ENCODE peak calls at places on chromosomes 16 and 17, in six cellular contexts. H is BJ, C is GM10248, D is progenitor cell of endocrine pancreas, T is AG04450, M is neural crest cell. V is an unnamed sample.

GRCh38 chr17:40648326-40648968 is 829 bp upstream of the SMARCE1 start:
- DNase-seq in H (no peak), C (no peak), D (no peak), T (no peak), M (peak; percentile 10), V (peak; percentile 7)

GRCh38 chr17:62749926-62750325 is 58.2 kb downstream of the MARCHF10 start:
- DNase-seq in H (no peak), C (no peak), D (no peak), T (no peak), M (no peak), V (no peak)

GRCh38 chr17:77318491-77319210 is 177.9 kb downstream of the SEC14L1 start:
- DNase-seq in H (no peak), C (no peak), D (no peak), T (no peak), M (no peak), V (no peak)

GRCh38 chr16:72853575-72853974 is 194.4 kb downstream of the ZFHX3 start:
- DNase-seq in H (no peak), C (no peak), D (no peak), T (no peak), M (no peak), V (no peak)

GRCh38 chr17:59331929-59332889 is 754 bp downstream of the YPEL2 start:
- DNase-seq in H (no peak), C (peak; percentile 50), D (peak; percentile 24), T (no peak), M (no peak), V (no peak)

GRCh38 chr17:39787743-39788484 is 50.2 kb downstream of the GRB7 start:
- DNase-seq in H (no peak), C (no peak), D (no peak), T (no peak), M (no peak), V (no peak)

GRCh38 chr17:35170968-35171771 is 23.0 kb downstream of the SLC35G3 start:
- DNase-seq in H (no peak), C (peak; percentile 53), D (no peak), T (no peak), M (no peak), V (peak; percentile 45)

GRCh38 chr16:81505011-81505660 is 60.5 kb downstream of the CMIP start:
- DNase-seq in H (no peak), C (peak; percentile 83), D (no peak), T (no peak), M (no peak), V (no peak)

GRCh38 chr16:85200471-85201278 is 88.4 kb upstream of the CIBAR2 start:
- DNase-seq in H (no peak), C (no peak), D (no peak), T (no peak), M (no peak), V (no peak)

GRCh38 chr16:10465821-10466220 is 80.0 kb downstream of the ATF7IP2 start:
- DNase-seq in H (no peak), C (no peak), D (no peak), T (no peak), M (no peak), V (no peak)

GRCh38 chr17:35896011-35896587 is 15.9 kb upstream of the CCL5 start:
- DNase-seq in H (no peak), C (peak; percentile 47), D (no peak), T (no peak), M (no peak), V (no peak)

GRCh38 chr17:83073389-83074063 is 5.9 kb upstream of the METRNL start:
- DNase-seq in H (no peak), C (no peak), D (no peak), T (no peak), M (no peak), V (no peak)

GRCh38 chr17:72558971-72559476 is 438.2 kb downstream of the SOX9 start:
- DNase-seq in H (no peak), C (no peak), D (no peak), T (no peak), M (no peak), V (no peak)

GRCh38 chr16:85548375-85548774 is 64.7 kb upstream of the GSE1 start:
- DNase-seq in H (no peak), C (no peak), D (no peak), T (no peak), M (no peak), V (no peak)

GRCh38 chr17:78105551-78105950 is 23.0 kb downstream of the TMC6 start:
- DNase-seq in H (no peak), C (no peak), D (no peak), T (no peak), M (no peak), V (no peak)

GRCh38 chr17:64546716-64547115 is 39.9 kb downstream of the CEP95 start:
- DNase-seq in H (no peak), C (no peak), D (no peak), T (no peak), M (no peak), V (no peak)

GRCh38 chr17:34307110-34307509 is 12.1 kb upstream of the CCL8 start:
- DNase-seq in H (no peak), C (no peak), D (no peak), T (no peak), M (no peak), V (no peak)

GRCh38 chr17:20721151-20721550 is 141.6 kb downstream of the CDRT15L2 start:
- DNase-seq in H (no peak), C (no peak), D (no peak), T (no peak), M (no peak), V (no peak)

GRCh38 chr17:19361326-19361725 is 1.2 kb downstream of the B9D1 start:
- DNase-seq in H (no peak), C (no peak), D (no peak), T (no peak), M (no peak), V (no peak)

GRCh38 chr17:4588391-4588790 is 4.1 kb downstream of the SMTNL2 start:
- DNase-seq in H (no peak), C (no peak), D (no peak), T (no peak), M (no peak), V (no peak)

GRCh38 chr17:42221886-42222745 is 27.8 kb upstream of the GHDC start:
- DNase-seq in H (no peak), C (peak; percentile 72), D (no peak), T (peak; percentile 13), M (peak; percentile 22), V (peak; percentile 35)

GRCh38 chr17:29077320-29077719 is 34.4 kb downstream of the PIPOX start:
- DNase-seq in H (no peak), C (no peak), D (no peak), T (no peak), M (no peak), V (no peak)

GRCh38 chr16:27308792-27309191 is 5.0 kb upstream of the IL4R start:
- DNase-seq in H (no peak), C (no peak), D (no peak), T (no peak), M (no peak), V (no peak)

GRCh38 chr17:12637015-12637414 is 28.7 kb upstream of the MYOCD start:
- DNase-seq in H (peak; percentile 81), C (no peak), D (no peak), T (peak; percentile 92), M (no peak), V (peak; percentile 93)

GRCh38 chr16:81128726-81129524 is 32.7 kb upstream of the GCSH start:
- DNase-seq in H (no peak), C (no peak), D (no peak), T (no peak), M (no peak), V (no peak)

GRCh38 chr17:65000798-65001197 is 55.7 kb downstream of the GNA13 start:
- DNase-seq in H (no peak), C (no peak), D (no peak), T (no peak), M (no peak), V (no peak)

GRCh38 chr17:77312786-77313599 is 172.2 kb downstream of the SEC14L1 start:
- DNase-seq in H (peak; percentile 69), C (no peak), D (no peak), T (peak; percentile 67), M (no peak), V (peak; percentile 46)

GRCh38 chr16:12538667-12539081 is 265.0 kb downstream of the CPPED1 start:
- DNase-seq in H (no peak), C (no peak), D (no peak), T (no peak), M (no peak), V (no peak)

GRCh38 chr17:36910513-36910912 is 26.8 kb upstream of the LHX1 start:
- DNase-seq in H (no peak), C (no peak), D (no peak), T (no peak), M (no peak), V (no peak)

GRCh38 chr16:55328611-55329569 is 4.9 kb downstream of the IRX6 start:
- DNase-seq in H (no peak), C (no peak), D (no peak), T (no peak), M (no peak), V (no peak)

GRCh38 chr16:76837872-76838271 is 353.1 kb upstream of the MON1B start:
- DNase-seq in H (no peak), C (no peak), D (no peak), T (no peak), M (no peak), V (no peak)

GRCh38 chr16:72203401-72203800 is 31.4 kb upstream of the PMFBP1 start:
- DNase-seq in H (no peak), C (peak; percentile 32), D (no peak), T (no peak), M (no peak), V (peak; percentile 30)

GRCh38 chr17:82648761-82649474 is 674 bp upstream of the WDR45B start:
- DNase-seq in H (no peak), C (peak; percentile 79), D (peak; percentile 31), T (no peak), M (peak; percentile 49), V (no peak)

GRCh38 chr16:84144301-84144858 is 597 bp downstream of the HSDL1 start:
- DNase-seq in H (no peak), C (peak; percentile 46), D (peak; percentile 19), T (no peak), M (peak; percentile 23), V (no peak)
- TF ChIP-seq CTCF in H (peak; percentile 35), C (peak; percentile 22), D (peak; percentile 20), T (peak; percentile 5), M (no peak), V (no peak)

DNA sequence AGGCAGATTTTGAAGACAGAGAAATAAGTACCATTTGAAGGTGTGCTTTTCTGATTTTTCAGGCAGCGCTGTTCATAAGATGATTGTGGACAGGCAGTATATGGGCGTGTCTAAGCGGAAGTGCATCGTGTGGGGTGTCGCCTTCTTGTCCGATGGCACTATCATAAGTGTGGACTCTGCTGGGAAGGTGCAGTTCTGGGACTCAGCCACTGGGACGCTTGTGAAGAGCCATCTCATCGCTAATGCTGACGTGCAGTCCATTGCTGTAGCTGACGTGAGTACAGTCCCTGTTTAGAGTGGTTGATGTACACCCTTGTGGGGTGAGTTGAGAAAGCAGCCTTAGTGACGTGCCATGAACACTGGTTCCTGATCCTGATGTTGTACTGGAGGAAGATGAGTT is 10.7 kb downstream of the UTP4 start:
- DNase-seq in H (no peak), C (no peak), D (no peak), T (no peak), M (no peak), V (no peak)
- TF ChIP-seq CTCF in H (no peak), C (no peak), D (no peak), T (peak; percentile 10), M (peak; percentile 23), V (peak; percentile 44)

GRCh38 chr16:56673916-56674315 is 4.3 kb downstream of the MT1H start:
- DNase-seq in H (no peak), C (no peak), D (no peak), T (no peak), M (no peak), V (peak; percentile 35)
- TF ChIP-seq CTCF in H (peak; percentile 53), C (peak; percentile 50), D (peak; percentile 57), T (peak; percentile 58), M (peak; percentile 71), V (peak; percentile 78)

GRCh38 chr16:23013484-23013883 is 135.8 kb downstream of the USP31 start:
- DNase-seq in H (no peak), C (no peak), D (no peak), T (no peak), M (no peak), V (no peak)
- TF ChIP-seq CTCF in H (peak; percentile 6), C (no peak), D (peak; percentile 18), T (peak; percentile 8), M (peak; percentile 32), V (peak; percentile 51)

V was measured in HFFc6.